ENCODE peak calls at places on chromosomes 1 and 21, in four cellular contexts. A is GM12892, S is GM12878, H is HepG2. V is an unnamed sample.

GRCh38 chr1:153534226-153534932 is 1.4 kb downstream of the S100A6 start:
- DNase-seq in A (no peak), S (no peak), H (no peak), V (no peak)

GRCh38 chr21:36125513-36126121 is 9.3 kb upstream of the CBR3 start:
- DNase-seq in A (no peak), S (no peak), H (peak), V (no peak)

GRCh38 chr1:154845879-154846278 is 24.2 kb downstream of the KCNN3 start:
- DNase-seq in A (no peak), S (no peak), H (no peak), V (no peak)

GRCh38 chr1:22914156-22914555 is 58.5 kb downstream of the LACTBL1 start:
- DNase-seq in A (no peak), S (no peak), H (no peak), V (no peak)

GRCh38 chr1:59857679-59858354 is 43.1 kb downstream of the HOOK1 start:
- DNase-seq in A (no peak), S (no peak), H (peak), V (no peak)

GRCh38 chr21:16418211-16418610 is 688.4 kb downstream of the USP25 start:
- DNase-seq in A (no peak), S (no peak), H (no peak), V (no peak)

GRCh38 chr1:159431904-159432303 is at the start of gene OR10J4:
- DNase-seq in A (no peak), S (no peak), H (no peak), V (no peak)

GRCh38 chr1:29695809-29696208 is 459.5 kb downstream of the PTPRU start:
- DNase-seq in A (no peak), S (no peak), H (no peak), V (no peak)

GRCh38 chr1:17212487-17213121 is 7.7 kb downstream of the PADI1 start:
- DNase-seq in A (no peak), S (no peak), H (no peak), V (no peak)

GRCh38 chr1:41764608-41765007 is 154.1 kb downstream of the HIVEP3 start:
- DNase-seq in A (no peak), S (no peak), H (no peak), V (no peak)

GRCh38 chr1:238950786-238951185 is 435.6 kb upstream of the CHRM3 start:
- DNase-seq in A (no peak), S (no peak), H (no peak), V (no peak)

GRCh38 chr1:85275701-85276289 is 637 bp downstream of the BCL10 start:
- DNase-seq in A (no peak), S (no peak), H (no peak), V (no peak)

GRCh38 chr1:165686121-165686970 is 12.0 kb downstream of the ALDH9A1 start:
- DNase-seq in A (no peak), S (peak), H (no peak), V (no peak)

GRCh38 chr21:26110703-26111102 is 59.9 kb downstream of the APP start:
- DNase-seq in A (no peak), S (no peak), H (no peak), V (no peak)

GRCh38 chr1:248625166-248625565 is 9.7 kb downstream of the OR2T11 start:
- DNase-seq in A (no peak), S (no peak), H (no peak), V (no peak)

GRCh38 chr21:42523941-42524340 is 10.3 kb downstream of the SLC37A1 start:
- DNase-seq in A (no peak), S (no peak), H (no peak), V (no peak)

GRCh38 chr1:58922302-58923089 is 138.6 kb upstream of the JUN start:
- DNase-seq in A (peak), S (peak), H (no peak), V (no peak)

GRCh38 chr1:79982218-79982617 is 975.7 kb upstream of the ADGRL4 start:
- DNase-seq in A (no peak), S (no peak), H (no peak), V (no peak)

GRCh38 chr1:211643324-211644212 is 31.9 kb downstream of the NEK2 start:
- DNase-seq in A (no peak), S (no peak), H (peak), V (no peak)

GRCh38 chr1:47921935-47922415 is 75.2 kb downstream of the TRABD2B start:
- DNase-seq in A (no peak), S (no peak), H (no peak), V (no peak)

GRCh38 chr1:6637770-6638169 is 13.1 kb downstream of the THAP3 start:
- DNase-seq in A (no peak), S (no peak), H (no peak), V (no peak)

GRCh38 chr1:228465571-228466146 is 21.5 kb upstream of the RNF187 start:
- DNase-seq in A (no peak), S (no peak), H (no peak), V (no peak)

GRCh38 chr1:218371927-218372672 is 27.0 kb downstream of the TGFB2 start:
- DNase-seq in A (no peak), S (no peak), H (peak), V (no peak)

GRCh38 chr1:228087771-228088251 is 5.3 kb downstream of the ARF1 start:
- DNase-seq in A (no peak), S (no peak), H (no peak), V (no peak)

GRCh38 chr1:175222296-175222938 is 29.8 kb upstream of the KIAA0040 start:
- DNase-seq in A (no peak), S (no peak), H (no peak), V (no peak)

GRCh38 chr1:168719306-168720111 is 9.5 kb downstream of the DPT start:
- DNase-seq in A (no peak), S (peak), H (peak), V (no peak)

GRCh38 chr1:247118946-247119446 is 14.8 kb upstream of the ZNF669 start:
- DNase-seq in A (peak), S (no peak), H (peak), V (no peak)

GRCh38 chr1:44270666-44271628 is 57.7 kb downstream of the DMAP1 start:
- DNase-seq in A (no peak), S (no peak), H (no peak), V (no peak)

GRCh38 chr1:27009601-27010197 is 3.0 kb downstream of the TENT5B start:
- DNase-seq in A (no peak), S (no peak), H (no peak), V (no peak)

GRCh38 chr1:6097824-6098223 is 52.1 kb downstream of the KCNAB2 start:
- DNase-seq in A (no peak), S (no peak), H (no peak), V (no peak)

GRCh38 chr1:171446396-171446795 is 38.9 kb upstream of the PRRC2C start:
- DNase-seq in A (no peak), S (no peak), H (no peak), V (no peak)

GRCh38 chr1:52635321-52636089 is 2.5 kb downstream of the SHISAL2A start:
- DNase-seq in A (no peak), S (no peak), H (no peak), V (no peak)

GRCh38 chr1:33374336-33375105 is 53.6 kb upstream of the A3GALT2 start:
- DNase-seq in A (no peak), S (no peak), H (no peak), V (no peak)

GRCh38 chr1:234957330-234958065 is 171.1 kb downstream of the TOMM20 start:
- DNase-seq in A (no peak), S (no peak), H (peak), V (no peak)

GRCh38 chr1:178374016-178374415 is 122.7 kb downstream of the CLEC20A start:
- DNase-seq in A (no peak), S (no peak), H (no peak), V (no peak)

GRCh38 chr1:161743231-161743630 is 6.4 kb upstream of the DUSP12 start:
- DNase-seq in A (no peak), S (no peak), H (no peak), V (no peak)

GRCh38 chr1:98651116-98651625 is 10.3 kb upstream of the SNX7 start:
- DNase-seq in A (no peak), S (no peak), H (no peak), V (no peak)

GRCh38 chr1:21318714-21319159 is 28.5 kb upstream of the ECE1 start:
- DNase-seq in A (no peak), S (no peak), H (no peak), V (no peak)

GRCh38 chr1:22853651-22854185 is 118.9 kb downstream of the LACTBL1 start:
- DNase-seq in A (no peak), S (no peak), H (no peak), V (no peak)

GRCh38 chr1:92844439-92844838 is 12.6 kb downstream of the RPL5 start:
- DNase-seq in A (no peak), S (no peak), H (no peak), V (no peak)

GRCh38 chr1:92842082-92843045 is 10.5 kb downstream of the RPL5 start:
- DNase-seq in A (no peak), S (no peak), H (no peak), V (no peak)

GRCh38 chr1:92845908-92846307 is 14.1 kb downstream of the RPL5 start:
- DNase-seq in A (no peak), S (no peak), H (no peak), V (no peak)

GRCh38 chr1:92843046-92843423 is 11.2 kb downstream of the RPL5 start:
- DNase-seq in A (no peak), S (no peak), H (no peak), V (no peak)

DNA sequence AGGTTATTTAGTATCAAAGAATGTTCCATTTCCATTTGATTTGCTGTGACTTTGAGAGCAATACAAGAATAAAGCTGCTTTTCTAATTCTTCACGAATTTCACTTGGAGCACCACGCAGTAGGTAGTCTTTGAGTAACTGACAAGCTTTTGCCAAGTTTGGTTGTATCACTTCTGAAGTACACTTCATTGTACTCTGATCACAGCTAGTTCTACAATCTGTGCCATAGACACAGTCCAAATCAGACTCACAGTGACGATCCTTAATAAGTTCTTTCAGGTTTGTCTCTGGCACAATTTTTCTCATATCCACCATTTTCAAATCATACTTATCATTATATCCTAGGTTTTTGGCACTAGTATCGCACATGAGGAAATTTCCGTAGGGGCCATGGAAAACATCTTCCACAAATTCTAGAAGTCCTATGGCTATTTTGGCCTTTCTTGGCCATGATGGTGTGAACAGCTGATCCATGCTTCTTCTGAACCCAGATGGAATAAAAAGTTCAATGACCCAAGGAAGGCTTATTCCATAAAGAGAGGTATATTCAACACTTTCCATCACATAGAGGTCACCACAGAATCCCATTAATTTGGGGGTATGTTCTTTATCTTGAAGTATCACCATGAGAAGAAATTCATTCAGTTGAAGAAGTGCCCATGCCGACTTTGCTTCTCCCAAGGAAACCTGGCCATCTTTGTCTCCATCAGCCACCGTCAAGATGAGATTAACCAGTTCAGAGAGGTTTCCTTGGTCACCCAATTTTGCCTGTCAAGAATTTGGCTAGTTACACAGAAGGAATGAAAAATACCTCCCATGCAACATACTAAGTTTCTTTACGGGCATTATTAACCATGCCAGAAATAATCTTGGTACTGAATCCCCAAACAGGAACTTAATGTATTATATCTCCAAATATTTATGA is 11.9 kb downstream of the RPL5 start:
- DNase-seq in A (no peak), S (no peak), H (no peak), V (no peak)
- TF ChIP-seq POLR2A in A (no peak), S (peak), H (peak), V (peak)

GRCh38 chr21:33042812-33043211 is 17.1 kb downstream of the OLIG2 start:
- DNase-seq in A (no peak), S (no peak), H (no peak), V (no peak)
- TF ChIP-seq TAF1 in A (no peak), S (no peak), H (no peak), V (no peak)

GRCh38 chr1:210373878-210374599 is 45.3 kb downstream of the HHAT start:
- DNase-seq in A (no peak), S (peak), H (peak), V (peak)
- TF ChIP-seq POLR2AphosphoS5 in A (peak), S (peak), H (peak), V (peak)

GRCh38 chr1:151459331-151460046 is at the start of gene POGZ:
- DNase-seq in A (peak), S (peak), H (peak), V (peak)
- TF ChIP-seq POLR2A in A (peak), S (peak), H (peak), V (no peak)

GRCh38 chr1:226784081-226785049 is 45.3 kb upstream of the ITPKB start:
- DNase-seq in A (no peak), S (no peak), H (no peak), V (no peak)
- TF ChIP-seq TAF1 in A (no peak), S (no peak), H (no peak), V (no peak)

V was measured in GM12891.